ENCODE peak calls at places on chromosomes 3 and 15, in six cellular contexts. One of them, this sample, is unnamed.

GRCh38 chr15:67178569-67179210 is 75.8 kb downstream of the AAGAB start:
- DNase-seq in spleen: no peak
- DNase-seq in GM23248: peak
- DNase-seq in neural progenitor cell: no peak
- DNase-seq in small intestine: no peak
- DNase-seq in upper lobe of left lung: no peak
- DNase-seq in this sample: no peak

GRCh38 chr3:23778451-23778850 is 27.3 kb upstream of the UBE2E1 start:
- DNase-seq in spleen: no peak
- DNase-seq in GM23248: peak
- DNase-seq in neural progenitor cell: no peak
- DNase-seq in small intestine: no peak
- DNase-seq in upper lobe of left lung: no peak
- DNase-seq in this sample: no peak

GRCh38 chr3:127038923-127039581 is 56.1 kb downstream of the PLXNA1 start:
- DNase-seq in spleen: peak
- DNase-seq in GM23248: no peak
- DNase-seq in neural progenitor cell: no peak
- DNase-seq in small intestine: no peak
- DNase-seq in upper lobe of left lung: peak
- DNase-seq in this sample: peak

GRCh38 chr3:192038726-192039125 is 577.8 kb downstream of the PYDC2 start:
- DNase-seq in spleen: no peak
- DNase-seq in GM23248: no peak
- DNase-seq in neural progenitor cell: no peak
- DNase-seq in small intestine: no peak
- DNase-seq in upper lobe of left lung: no peak
- DNase-seq in this sample: no peak

GRCh38 chr3:48088056-48088748 is 72.0 kb upstream of the MAP4 start:
- DNase-seq in spleen: no peak
- DNase-seq in GM23248: peak
- DNase-seq in neural progenitor cell: peak
- DNase-seq in small intestine: peak
- DNase-seq in upper lobe of left lung: no peak
- DNase-seq in this sample: peak

GRCh38 chr3:49501842-49502241 is 31.8 kb downstream of the DAG1 start:
- DNase-seq in spleen: no peak
- DNase-seq in GM23248: no peak
- DNase-seq in neural progenitor cell: no peak
- DNase-seq in small intestine: no peak
- DNase-seq in upper lobe of left lung: no peak
- DNase-seq in this sample: no peak

GRCh38 chr3:53949541-53949940 is 57.9 kb upstream of the SELENOK start:
- DNase-seq in spleen: no peak
- DNase-seq in GM23248: no peak
- DNase-seq in neural progenitor cell: no peak
- DNase-seq in small intestine: no peak
- DNase-seq in upper lobe of left lung: no peak
- DNase-seq in this sample: no peak

GRCh38 chr3:48581621-48582481 is 13.3 kb downstream of the COL7A1 start:
- DNase-seq in spleen: no peak
- DNase-seq in GM23248: no peak
- DNase-seq in neural progenitor cell: no peak
- DNase-seq in small intestine: peak
- DNase-seq in upper lobe of left lung: peak
- DNase-seq in this sample: no peak

GRCh38 chr15:40466426-40467259 is 4.1 kb upstream of the CHST14 start:
- DNase-seq in spleen: peak
- DNase-seq in GM23248: no peak
- DNase-seq in neural progenitor cell: no peak
- DNase-seq in small intestine: no peak
- DNase-seq in upper lobe of left lung: no peak
- DNase-seq in this sample: no peak

GRCh38 chr15:93035953-93036810 is 52.8 kb downstream of the RGMA start:
- DNase-seq in spleen: peak
- DNase-seq in GM23248: peak
- DNase-seq in neural progenitor cell: peak
- DNase-seq in small intestine: peak
- DNase-seq in upper lobe of left lung: peak
- DNase-seq in this sample: peak

GRCh38 chr15:70833897-70834765 is 19.8 kb downstream of the LARP6 start:
- DNase-seq in spleen: no peak
- DNase-seq in GM23248: peak
- DNase-seq in neural progenitor cell: no peak
- DNase-seq in small intestine: no peak
- DNase-seq in upper lobe of left lung: no peak
- DNase-seq in this sample: no peak

GRCh38 chr3:72135636-72136035 is 350.7 kb upstream of the PROK2 start:
- DNase-seq in spleen: no peak
- DNase-seq in GM23248: no peak
- DNase-seq in neural progenitor cell: no peak
- DNase-seq in small intestine: no peak
- DNase-seq in upper lobe of left lung: no peak
- DNase-seq in this sample: no peak

GRCh38 chr15:66707310-66708160 is 5.5 kb downstream of the SMAD6 start:
- DNase-seq in spleen: no peak
- DNase-seq in GM23248: peak
- DNase-seq in neural progenitor cell: peak
- DNase-seq in small intestine: peak
- DNase-seq in upper lobe of left lung: peak
- DNase-seq in this sample: peak

GRCh38 chr3:95460274-95460673 is 1354.1 kb upstream of the EPHA6 start:
- DNase-seq in spleen: no peak
- DNase-seq in GM23248: no peak
- DNase-seq in neural progenitor cell: no peak
- DNase-seq in small intestine: no peak
- DNase-seq in upper lobe of left lung: no peak
- DNase-seq in this sample: peak

GRCh38 chr15:26261413-26261812 is 398.3 kb upstream of the ATP10A start:
- DNase-seq in spleen: no peak
- DNase-seq in GM23248: peak
- DNase-seq in neural progenitor cell: no peak
- DNase-seq in small intestine: no peak
- DNase-seq in upper lobe of left lung: no peak
- DNase-seq in this sample: no peak

GRCh38 chr15:90054618-90055097 is 47.6 kb downstream of the IDH2 start:
- DNase-seq in spleen: no peak
- DNase-seq in GM23248: no peak
- DNase-seq in neural progenitor cell: no peak
- DNase-seq in small intestine: no peak
- DNase-seq in upper lobe of left lung: no peak
- DNase-seq in this sample: no peak

GRCh38 chr3:172517859-172518466 is 5.3 kb downstream of the TNFSF10 start:
- DNase-seq in spleen: no peak
- DNase-seq in GM23248: peak
- DNase-seq in neural progenitor cell: no peak
- DNase-seq in small intestine: no peak
- DNase-seq in upper lobe of left lung: no peak
- DNase-seq in this sample: no peak

GRCh38 chr3:187166750-187167149 is 27.5 kb upstream of the RPL39L start:
- DNase-seq in spleen: no peak
- DNase-seq in GM23248: no peak
- DNase-seq in neural progenitor cell: no peak
- DNase-seq in small intestine: no peak
- DNase-seq in upper lobe of left lung: no peak
- DNase-seq in this sample: no peak

GRCh38 chr15:41848595-41848994 is 9.9 kb downstream of the PLA2G4B start:
- DNase-seq in spleen: no peak
- DNase-seq in GM23248: no peak
- DNase-seq in neural progenitor cell: no peak
- DNase-seq in small intestine: no peak
- DNase-seq in upper lobe of left lung: peak
- DNase-seq in this sample: no peak

DNA sequence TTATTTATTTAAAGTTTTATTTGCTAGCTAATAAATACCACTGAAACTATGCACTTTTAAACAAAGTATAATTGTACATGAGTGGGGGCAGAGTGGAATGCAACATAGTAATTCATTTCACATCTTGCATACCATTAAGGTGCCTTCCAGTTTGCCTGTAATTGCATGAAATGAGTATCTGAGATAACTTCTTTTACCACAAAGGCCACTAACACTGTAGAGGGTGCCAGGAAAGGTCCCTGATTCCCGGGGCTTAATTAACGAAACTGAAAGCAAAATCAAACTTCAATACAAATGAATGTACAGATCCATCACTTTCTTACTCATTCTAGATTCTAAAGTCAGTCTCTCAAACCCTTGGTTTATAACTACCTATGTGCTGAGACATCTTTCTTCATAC is 2.1 kb downstream of the CD47 start:
- DNase-seq in spleen: no peak
- DNase-seq in GM23248: peak
- DNase-seq in neural progenitor cell: no peak
- DNase-seq in small intestine: peak
- DNase-seq in upper lobe of left lung: no peak
- DNase-seq in this sample: no peak
- H3K4me3 ChIP-seq in spleen: peak
- H3K4me3 ChIP-seq in GM23248: peak
- H3K4me3 ChIP-seq in neural progenitor cell: no peak
- H3K4me3 ChIP-seq in small intestine: no peak
- H3K4me3 ChIP-seq in upper lobe of left lung: peak
- H3K4me3 ChIP-seq in this sample: peak

DNA sequence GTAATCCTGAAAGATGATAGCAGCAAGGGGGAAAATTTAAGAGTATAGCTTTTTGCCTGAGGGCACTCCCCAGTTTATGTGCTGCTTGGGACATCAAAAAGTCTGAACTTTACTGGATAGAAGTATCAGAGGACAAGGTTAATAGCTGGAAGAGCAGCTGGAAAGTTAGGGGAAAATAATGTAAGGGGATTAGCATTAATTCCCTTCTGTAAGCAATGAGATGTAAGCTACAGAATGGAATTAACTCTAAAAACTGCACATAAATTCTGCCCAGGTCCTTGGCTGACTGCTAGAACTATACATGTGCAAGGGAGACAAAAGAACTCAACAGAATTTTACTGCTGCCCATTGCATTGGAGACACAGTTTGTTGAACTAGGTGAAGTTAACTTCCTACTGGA is 55.6 kb downstream of the ATP11B start:
- DNase-seq in spleen: no peak
- DNase-seq in GM23248: no peak
- DNase-seq in neural progenitor cell: no peak
- DNase-seq in small intestine: no peak
- DNase-seq in upper lobe of left lung: no peak
- DNase-seq in this sample: no peak
- H3K4me3 ChIP-seq in spleen: no peak
- H3K4me3 ChIP-seq in GM23248: no peak
- H3K4me3 ChIP-seq in neural progenitor cell: no peak
- H3K4me3 ChIP-seq in small intestine: no peak
- H3K4me3 ChIP-seq in upper lobe of left lung: no peak
- H3K4me3 ChIP-seq in this sample: no peak

GRCh38 chr15:57377478-57377847 is 1.2 kb downstream of the CGNL1 start:
- DNase-seq in spleen: no peak
- DNase-seq in GM23248: no peak
- DNase-seq in neural progenitor cell: no peak
- DNase-seq in small intestine: peak
- DNase-seq in upper lobe of left lung: no peak
- DNase-seq in this sample: no peak
- H3K4me3 ChIP-seq in spleen: no peak
- H3K4me3 ChIP-seq in GM23248: peak
- H3K4me3 ChIP-seq in neural progenitor cell: peak
- H3K4me3 ChIP-seq in small intestine: no peak
- H3K4me3 ChIP-seq in upper lobe of left lung: peak
- H3K4me3 ChIP-seq in this sample: peak

GRCh38 chr3:194265996-194266657 is 85.0 kb downstream of the CPN2 start:
- DNase-seq in spleen: no peak
- DNase-seq in GM23248: no peak
- DNase-seq in neural progenitor cell: no peak
- DNase-seq in small intestine: no peak
- DNase-seq in upper lobe of left lung: no peak
- DNase-seq in this sample: no peak
- H3K4me3 ChIP-seq in spleen: no peak
- H3K4me3 ChIP-seq in GM23248: peak
- H3K4me3 ChIP-seq in neural progenitor cell: no peak
- H3K4me3 ChIP-seq in small intestine: no peak
- H3K4me3 ChIP-seq in upper lobe of left lung: no peak
- H3K4me3 ChIP-seq in this sample: no peak